ENCODE peak calls at places on chromosomes 4 and X, in six cellular contexts. G is HCT116, Y is transverse colon, I is fibroblast of pulmonary artery, X is stomach, Z is cardiac muscle cell. O is an unnamed sample.

GRCh38 chr4:153725070-153725810 is 34.6 kb downstream of the RNF175 start:
- DNase-seq in X (no peak), Z (no peak), Y (no peak), I (no peak), G (no peak), O (no peak)

GRCh38 chr4:170106899-170107298 is 17.1 kb upstream of the AADAT start:
- DNase-seq in I (no peak), X (no peak), G (no peak), Z (no peak), Y (no peak), O (no peak)

GRCh38 chr4:83010522-83011318 is at the start of gene LIN54:
- DNase-seq in X (peak), Y (peak), I (peak), G (peak), Z (peak), O (peak)

GRCh38 chr4:66575024-66575696 is 904.9 kb upstream of the EPHA5 start:
- DNase-seq in Z (peak), I (peak), X (no peak), Y (no peak), G (no peak), O (no peak)

GRCh38 chr4:123488916-123489315 is 92.3 kb downstream of the SPRY1 start:
- DNase-seq in X (no peak), G (peak), I (peak), Z (peak), Y (no peak), O (no peak)

GRCh38 chrX:508163-508562 is 121.5 kb upstream of the PPP2R3B start:
- DNase-seq in I (no peak), Z (no peak), G (no peak), X (no peak), Y (no peak), O (no peak)

GRCh38 chr4:157185363-157185762 is 35.2 kb upstream of the GRIA2 start:
- DNase-seq in G (no peak), Z (no peak), I (no peak), X (no peak), Y (no peak), O (no peak)

GRCh38 chrX:14029039-14029424 is 660 bp downstream of the GEMIN8 start:
- DNase-seq in Y (no peak), Z (no peak), G (no peak), X (no peak), I (no peak), O (peak)

GRCh38 chrX:151153086-151153485 is 23.3 kb upstream of the GPR50 start:
- DNase-seq in Z (peak), X (no peak), I (peak), G (no peak), Y (no peak), O (peak)

GRCh38 chr4:178086324-178086723 is 644.1 kb upstream of the AGA start:
- DNase-seq in Z (no peak), X (no peak), G (peak), Y (no peak), I (no peak), O (peak)

GRCh38 chr4:97238956-97239698 is 904.1 kb downstream of the STPG2 start:
- DNase-seq in G (no peak), I (no peak), Y (no peak), X (no peak), Z (no peak), O (peak)

GRCh38 chr4:152606800-152607577 is 71.1 kb upstream of the FBXW7 start:
- DNase-seq in I (no peak), Z (no peak), X (no peak), G (no peak), Y (no peak), O (no peak)

GRCh38 chrX:132193872-132194574 is 25.2 kb downstream of the RAP2C start:
- DNase-seq in Z (no peak), X (no peak), I (no peak), G (no peak), Y (no peak), O (no peak)

GRCh38 chr4:61273237-61273636 is 73.1 kb downstream of the ADGRL3 start:
- DNase-seq in Z (peak), G (no peak), Y (no peak), I (peak), X (no peak), O (no peak)

GRCh38 chrX:56978172-56978571 is 17.2 kb downstream of the SPIN3 start:
- DNase-seq in Y (peak), I (peak), X (no peak), G (peak), Z (peak), O (peak)

GRCh38 chrX:387729-388128 is 1.0 kb upstream of the PPP2R3B start:
- DNase-seq in I (no peak), Y (peak), X (no peak), G (no peak), Z (no peak), O (no peak)

GRCh38 chr4:10753856-10754384 is 69.4 kb upstream of the CLNK start:
- DNase-seq in Y (no peak), I (no peak), Z (no peak), X (no peak), G (no peak), O (no peak)

GRCh38 chrX:154002215-154002719 is 17.4 kb downstream of the IRAK1 start:
- DNase-seq in X (no peak), G (no peak), Z (peak), Y (peak), I (peak), O (peak)

GRCh38 chr4:140070369-140070768 is 83.6 kb downstream of the MAML3 start:
- DNase-seq in I (no peak), G (no peak), Y (no peak), Z (no peak), X (no peak), O (no peak)

GRCh38 chr4:140069068-140069467 is 84.9 kb downstream of the MAML3 start:
- DNase-seq in Y (no peak), X (peak), G (no peak), I (peak), Z (peak), O (no peak)

GRCh38 chr4:140068247-140068646 is 85.7 kb downstream of the MAML3 start:
- DNase-seq in Y (no peak), X (no peak), G (no peak), I (no peak), Z (no peak), O (no peak)

GRCh38 chr4:140071043-140071442 is 82.9 kb downstream of the MAML3 start:
- DNase-seq in I (no peak), X (no peak), Z (no peak), Y (no peak), G (no peak), O (no peak)

GRCh38 chr4:140071806-140072205 is 82.2 kb downstream of the MAML3 start:
- DNase-seq in X (no peak), I (peak), Y (peak), G (no peak), Z (peak), O (no peak)
- H3K4me3 ChIP-seq in X (no peak), I (no peak), Y (no peak), G (no peak), Z (no peak), O (no peak)

DNA sequence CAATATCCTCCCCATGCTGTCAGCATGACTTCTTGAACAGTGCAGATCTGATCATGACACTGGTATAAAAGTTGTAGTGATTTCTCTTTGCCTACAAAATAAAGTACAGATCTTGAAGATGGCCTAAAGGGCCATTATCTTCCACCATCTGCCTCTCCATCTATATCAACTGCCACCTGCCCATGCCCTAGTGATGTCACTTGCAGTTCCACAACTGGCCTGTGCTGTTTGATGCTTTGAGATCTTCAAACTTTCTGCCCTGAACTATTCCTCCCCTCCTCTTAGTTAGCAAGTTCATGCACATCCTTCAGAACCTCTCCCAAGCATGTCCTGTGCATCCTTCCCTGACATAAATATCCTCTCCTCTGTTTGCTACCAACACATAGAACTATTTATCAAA is 217.0 kb downstream of the SOWAHB start:
- DNase-seq in Z (no peak), Y (no peak), X (no peak), I (no peak), G (no peak), O (no peak)
- TF ChIP-seq CTCF in Z (no peak), Y (no peak), X (no peak), I (no peak), G (no peak), O (peak)

DNA sequence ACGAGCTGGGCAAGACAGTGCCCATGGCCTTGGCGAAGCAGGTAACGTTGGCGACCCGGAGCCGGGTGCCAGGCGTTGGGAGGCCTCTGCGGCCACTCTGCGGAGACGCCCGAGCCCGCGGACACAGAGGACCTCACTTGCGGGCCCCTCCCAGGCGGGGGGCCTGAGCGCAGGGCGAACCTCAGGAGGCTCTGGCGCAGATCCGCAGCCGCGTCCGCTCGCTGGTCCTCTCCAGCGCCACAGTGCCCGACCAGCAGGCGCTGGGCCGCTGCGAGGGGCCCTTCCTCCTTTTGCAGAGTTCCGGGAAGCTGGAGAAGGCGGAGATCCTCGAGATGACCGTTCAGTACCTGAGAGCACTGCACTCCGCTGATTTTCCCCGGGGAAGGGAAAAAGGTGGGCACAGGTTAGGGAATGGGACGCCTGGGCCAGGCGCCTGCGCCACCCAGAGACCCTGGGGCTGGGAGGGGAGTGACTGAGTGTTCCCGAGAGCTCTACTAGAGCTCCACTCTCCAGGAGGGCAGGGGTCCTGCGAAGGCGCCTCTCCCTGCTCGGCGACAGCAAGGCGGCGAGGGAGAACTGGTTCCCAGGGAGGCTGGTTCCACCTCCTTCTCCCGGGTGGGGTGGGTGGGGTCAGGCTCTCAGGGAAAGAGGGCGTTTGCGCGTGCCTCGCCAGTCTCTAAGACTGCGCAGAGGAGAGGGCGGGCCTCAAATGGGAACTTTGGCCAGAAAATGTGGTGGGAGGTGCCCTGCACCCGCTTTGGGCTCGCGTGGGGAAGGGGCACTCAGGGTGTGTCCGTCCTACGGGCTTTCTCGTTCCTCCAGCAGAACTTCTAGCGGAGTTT is 1.4 kb downstream of the HELT start:
- DNase-seq in Y (no peak), G (no peak), X (no peak), I (no peak), Z (no peak), O (no peak)
- H3K4me3 ChIP-seq in Y (no peak), G (no peak), X (no peak), I (no peak), Z (peak), O (no peak)

GRCh38 chrX:46168254-46168653 is 377.0 kb downstream of the ZNF674 start:
- DNase-seq in Z (no peak), I (no peak), X (no peak), G (no peak), Y (no peak), O (no peak)
- TF ChIP-seq CTCF in Z (no peak), I (no peak), X (no peak), G (no peak), Y (no peak), O (no peak)

GRCh38 chrX:33211356-33212254 is at the start of gene DMD:
- DNase-seq in G (no peak), Y (peak), I (peak), X (no peak), Z (peak), O (no peak)

GRCh38 chrX:33210156-33210555 is 1.2 kb downstream of the DMD start:
- DNase-seq in X (no peak), Z (no peak), G (no peak), I (no peak), Y (no peak), O (no peak)

GRCh38 chrX:33204889-33205288 is 6.5 kb downstream of the DMD start:
- DNase-seq in I (no peak), Y (no peak), G (no peak), Z (peak), X (no peak), O (no peak)

GRCh38 chrX:33205321-33205720 is 6.0 kb downstream of the DMD start:
- DNase-seq in X (no peak), Z (no peak), G (no peak), Y (no peak), I (no peak), O (no peak)

DNA sequence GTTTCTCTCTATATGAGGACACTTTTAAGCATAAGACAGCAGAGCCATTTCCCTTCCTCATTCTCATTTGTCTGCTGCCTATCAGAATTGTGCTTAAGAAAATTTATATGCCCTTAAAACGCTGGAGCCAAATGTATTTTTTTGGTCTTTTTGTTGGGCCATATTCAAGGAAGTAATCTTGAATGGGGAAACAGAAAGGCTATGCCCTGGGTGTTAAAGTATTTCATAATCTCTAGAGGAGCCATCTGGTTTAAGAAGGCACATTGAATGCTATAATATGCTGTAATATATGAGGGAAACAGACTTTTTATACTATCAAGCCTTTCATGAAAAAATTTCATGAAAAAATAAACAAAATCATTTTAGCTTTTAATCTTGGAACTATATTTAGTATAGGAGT is 4.3 kb downstream of the DMD start:
- DNase-seq in Z (peak), Y (no peak), X (no peak), G (no peak), I (no peak), O (no peak)
- H3K4me3 ChIP-seq in Z (peak), Y (no peak), X (peak), G (no peak), I (no peak), O (no peak)

DNA sequence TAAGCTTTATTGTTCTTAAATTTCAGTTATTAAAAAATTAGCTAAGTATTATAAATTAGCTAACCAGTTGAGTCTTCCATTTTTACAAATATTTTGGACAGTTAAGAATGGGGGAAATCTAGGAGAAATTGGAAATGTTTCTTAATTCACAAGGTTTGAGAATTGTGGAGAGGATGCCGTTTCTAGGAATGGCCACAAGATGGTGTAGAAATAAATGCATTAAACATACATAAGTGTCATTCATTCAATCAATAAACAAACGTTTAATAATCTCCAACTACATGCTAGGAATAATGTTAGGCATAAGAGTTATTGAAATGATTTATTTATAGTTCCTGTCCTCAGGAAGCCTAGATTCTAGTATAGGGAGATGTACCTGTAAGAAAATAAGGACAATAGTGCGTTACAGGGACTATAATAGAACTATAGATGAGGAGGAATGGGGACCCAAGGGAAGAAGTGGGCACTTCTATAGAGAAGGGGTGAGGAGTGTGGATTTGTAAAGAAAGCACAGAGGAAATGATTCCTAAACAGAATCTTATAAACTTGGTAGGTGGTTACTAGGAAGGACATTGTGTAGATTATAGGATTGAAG is 195.7 kb upstream of the ANK2 start:
- DNase-seq in Z (peak), Y (no peak), X (no peak), G (no peak), I (peak), O (no peak)
- TF ChIP-seq CTCF in Z (peak), Y (peak), X (no peak), G (peak), I (peak), O (peak)

GRCh38 chrX:47234583-47234982 is 1.8 kb downstream of the USP11 start:
- DNase-seq in Y (no peak), I (peak), G (no peak), Z (peak), X (no peak), O (no peak)
- H3K4me3 ChIP-seq in Y (no peak), I (peak), G (peak), Z (peak), X (peak), O (peak)